ENCODE peak calls at places on chromosome 16, in four cellular contexts. M, X, Q and B are unnamed samples.

GRCh38 chr16:85798901-85799496 is 345 bp downstream of the EMC8 start:
- DNase-seq in X (peak), M (peak), Q (no peak), B (peak)

GRCh38 chr16:50310308-50311133 is 44.2 kb downstream of the ADCY7 start:
- DNase-seq in Q (no peak), M (no peak), X (no peak), B (peak)

GRCh38 chr16:77409311-77409710 is 25.5 kb downstream of the ADAMTS18 start:
- DNase-seq in Q (no peak), M (no peak), X (no peak), B (no peak)

GRCh38 chr16:9539346-9539745 is 447.9 kb downstream of the HAPSTR1 start:
- DNase-seq in M (no peak), X (no peak), Q (no peak), B (no peak)

GRCh38 chr16:4661661-4662060 is 31.7 kb upstream of the NUDT16L1 start:
- DNase-seq in M (no peak), X (no peak), Q (no peak), B (no peak)

GRCh38 chr16:87446479-87446878 is 46.3 kb downstream of the ZCCHC14 start:
- DNase-seq in X (no peak), M (no peak), Q (no peak), B (no peak)

GRCh38 chr16:58329147-58329546 is 34.3 kb upstream of the PRSS54 start:
- DNase-seq in Q (no peak), M (peak), X (no peak), B (no peak)

GRCh38 chr16:58379736-58380135 is 12.5 kb upstream of the GINS3 start:
- DNase-seq in M (no peak), X (no peak), Q (no peak), B (no peak)

GRCh38 chr16:2959206-2959605 is 4.9 kb upstream of the KREMEN2 start:
- DNase-seq in Q (no peak), M (no peak), X (no peak), B (no peak)

GRCh38 chr16:11473728-11474127 is 113.0 kb downstream of the LITAF start:
- DNase-seq in M (no peak), Q (no peak), X (no peak), B (no peak)

GRCh38 chr16:1070084-1070987 is 2.2 kb upstream of the SSTR5 start:
- DNase-seq in X (peak), M (no peak), Q (no peak), B (no peak)

GRCh38 chr16:77439106-77439505 is 4.3 kb upstream of the ADAMTS18 start:
- DNase-seq in X (no peak), Q (no peak), M (no peak), B (no peak)

GRCh38 chr16:2952679-2953078 is 11.4 kb upstream of the KREMEN2 start:
- DNase-seq in Q (no peak), M (no peak), X (no peak), B (no peak)

GRCh38 chr16:10121496-10121895 is 60.7 kb downstream of the GRIN2A start:
- DNase-seq in Q (no peak), X (no peak), M (peak), B (no peak)

GRCh38 chr16:72937916-72938315 is 110.0 kb downstream of the ZFHX3 start:
- DNase-seq in Q (no peak), X (no peak), M (no peak), B (no peak)

GRCh38 chr16:56734429-56734828 is 4.5 kb downstream of the NUP93 start:
- DNase-seq in Q (no peak), M (no peak), X (no peak), B (no peak)

GRCh38 chr16:4309833-4310266 is 6.0 kb upstream of the GLIS2 start:
- DNase-seq in Q (peak), M (peak), X (no peak), B (peak)

GRCh38 chr16:24700549-24701392 is 28.7 kb upstream of the TNRC6A start:
- DNase-seq in X (no peak), M (peak), Q (peak), B (no peak)
- TF ChIP-seq CTCF in X (no peak), M (peak), Q (peak), B (no peak)

GRCh38 chr16:29805232-29806095 is 865 bp upstream of the MAZ start:
- DNase-seq in M (peak), X (peak), Q (peak), B (peak)
- TF ChIP-seq CTCF in M (no peak), X (no peak), Q (no peak), B (no peak)

DNA sequence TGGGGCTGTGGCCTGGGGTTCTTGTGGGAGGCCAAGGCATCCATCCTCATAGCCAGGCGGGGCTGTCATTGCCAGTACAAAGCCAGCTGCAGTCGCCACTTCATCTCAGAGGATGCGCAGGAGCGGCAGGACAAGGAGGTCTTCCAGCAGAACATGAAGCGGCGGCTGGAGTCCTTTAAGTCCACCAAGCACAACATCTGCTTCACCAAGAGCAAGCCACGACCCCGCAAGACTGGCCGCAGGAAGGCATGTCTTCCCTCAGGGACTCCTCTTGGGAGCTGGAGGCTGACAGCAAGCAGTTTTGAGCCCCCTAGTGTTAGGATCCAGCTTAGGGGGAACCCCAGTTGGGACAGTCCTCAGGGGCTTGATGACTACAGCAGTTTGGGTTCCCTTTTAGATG is 15.1 kb upstream of the PLEKHG4 start:
- DNase-seq in Q (peak), X (no peak), M (no peak), B (no peak)
- TF ChIP-seq CTCF in Q (no peak), X (peak), M (peak), B (no peak)

GRCh38 chr16:53357208-53357586 is 77.1 kb upstream of the RBL2 start:
- DNase-seq in X (no peak), Q (no peak), M (no peak), B (no peak)

GRCh38 chr16:53355064-53355463 is 79.2 kb upstream of the RBL2 start:
- DNase-seq in X (no peak), M (no peak), Q (no peak), B (no peak)

GRCh38 chr16:53357955-53358354 is 76.3 kb upstream of the RBL2 start:
- DNase-seq in X (no peak), Q (no peak), M (no peak), B (no peak)

GRCh38 chr16:53358884-53359283 is 75.4 kb upstream of the RBL2 start:
- DNase-seq in Q (no peak), M (no peak), X (no peak), B (no peak)

GRCh38 chr16:53356478-53357207 is 77.6 kb upstream of the RBL2 start:
- DNase-seq in X (peak), Q (no peak), M (no peak), B (no peak)
- TF ChIP-seq CTCF in X (peak), Q (no peak), M (no peak), B (no peak)

GRCh38 chr16:55294947-55295346 is 29.1 kb upstream of the IRX6 start:
- DNase-seq in X (no peak), Q (peak), M (no peak), B (no peak)

GRCh38 chr16:55294129-55294528 is 29.9 kb upstream of the IRX6 start:
- DNase-seq in M (no peak), Q (no peak), X (no peak), B (no peak)

GRCh38 chr16:55301385-55302008 is 22.5 kb upstream of the IRX6 start:
- DNase-seq in M (no peak), X (no peak), Q (no peak), B (no peak)

GRCh38 chr16:55297062-55297909 is 26.7 kb upstream of the IRX6 start:
- DNase-seq in M (peak), X (no peak), Q (peak), B (no peak)

DNA sequence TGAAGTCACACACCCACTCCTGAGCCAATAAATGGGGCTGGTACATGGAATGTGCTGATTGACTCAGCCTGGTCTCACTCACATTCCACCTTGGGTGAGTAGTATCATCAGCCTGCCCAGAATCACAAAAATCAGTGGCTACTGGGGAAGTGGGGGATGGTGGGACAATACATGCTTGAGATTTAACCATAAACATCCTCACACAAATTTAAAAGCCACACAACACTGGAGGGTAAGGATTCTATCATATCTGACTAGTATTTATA is 26.2 kb upstream of the IRX6 start:
- DNase-seq in Q (no peak), M (no peak), X (no peak), B (no peak)
- TF ChIP-seq CTCF in Q (no peak), M (no peak), X (no peak), B (no peak)

DNA sequence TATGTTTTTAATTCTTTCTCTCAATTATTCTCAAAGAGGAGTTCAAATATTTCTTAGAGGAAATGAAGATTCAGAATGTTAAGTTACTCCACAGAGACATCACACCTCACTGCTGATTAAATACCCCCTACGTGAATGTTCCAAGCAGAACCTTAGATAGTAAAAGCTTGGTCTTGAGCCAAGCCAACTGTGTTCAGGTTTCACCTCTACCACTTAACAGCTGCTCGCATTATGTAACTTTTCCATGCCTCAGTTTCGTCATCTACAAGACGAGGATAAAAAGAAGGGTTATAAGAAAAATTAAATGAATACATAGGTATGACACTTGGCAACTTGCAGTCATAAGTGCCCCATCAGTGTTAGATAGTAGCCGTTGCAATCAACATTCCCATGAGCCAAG is 356.2 kb downstream of the RBFOX1 start:
- DNase-seq in M (no peak), X (no peak), Q (no peak), B (no peak)
- TF ChIP-seq CTCF in M (no peak), X (no peak), Q (no peak), B (no peak)

GRCh38 chr16:51813609-51814008 is 662.5 kb upstream of the SALL1 start:
- DNase-seq in M (no peak), X (peak), Q (no peak), B (no peak)
- TF ChIP-seq CTCF in M (peak), X (peak), Q (no peak), B (no peak)

GRCh38 chr16:54070944-54071343 is 215.6 kb downstream of the IRX3 start:
- DNase-seq in M (no peak), Q (no peak), X (no peak), B (no peak)

GRCh38 chr16:54069601-54070239 is 216.9 kb downstream of the IRX3 start:
- DNase-seq in Q (no peak), M (no peak), X (no peak), B (no peak)

GRCh38 chr16:54066451-54067056 is 220.0 kb downstream of the IRX3 start:
- DNase-seq in Q (no peak), M (no peak), X (no peak), B (no peak)

GRCh38 chr16:54067317-54068065 is 219.1 kb downstream of the IRX3 start:
- DNase-seq in X (no peak), Q (no peak), M (peak), B (no peak)

DNA sequence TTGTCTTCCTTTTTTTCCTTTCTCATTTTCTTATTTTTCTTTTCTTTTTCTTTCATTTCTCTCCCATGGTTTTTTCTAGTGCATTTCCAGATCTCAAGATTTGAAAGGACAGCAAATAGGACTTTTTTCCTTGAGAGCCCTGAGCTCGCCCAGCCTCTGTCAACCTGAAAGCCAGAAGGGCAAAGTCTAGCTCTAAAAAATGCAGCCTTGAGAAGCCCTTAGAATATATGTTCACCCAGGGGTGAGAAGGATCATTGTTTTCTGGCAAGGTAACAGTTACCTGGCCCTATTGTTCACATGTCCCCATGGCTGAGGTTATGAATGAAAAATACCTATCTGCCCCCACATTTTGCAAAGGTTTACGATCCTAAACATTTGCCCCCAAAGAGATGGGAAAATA is 218.4 kb downstream of the IRX3 start:
- DNase-seq in M (no peak), X (no peak), Q (no peak), B (no peak)
- TF ChIP-seq CTCF in M (no peak), X (no peak), Q (no peak), B (no peak)

GRCh38 chr16:27427538-27427937 is 25.6 kb downstream of the IL21R start:
- DNase-seq in M (no peak), Q (no peak), X (no peak), B (no peak)

GRCh38 chr16:27428035-27428785 is 26.2 kb downstream of the IL21R start:
- DNase-seq in Q (no peak), M (no peak), X (no peak), B (peak)

GRCh38 chr16:27425961-27426360 is 24.0 kb downstream of the IL21R start:
- DNase-seq in M (no peak), X (no peak), Q (no peak), B (no peak)

GRCh38 chr16:27424772-27425498 is 23.0 kb downstream of the IL21R start:
- DNase-seq in X (no peak), M (no peak), Q (no peak), B (peak)

DNA sequence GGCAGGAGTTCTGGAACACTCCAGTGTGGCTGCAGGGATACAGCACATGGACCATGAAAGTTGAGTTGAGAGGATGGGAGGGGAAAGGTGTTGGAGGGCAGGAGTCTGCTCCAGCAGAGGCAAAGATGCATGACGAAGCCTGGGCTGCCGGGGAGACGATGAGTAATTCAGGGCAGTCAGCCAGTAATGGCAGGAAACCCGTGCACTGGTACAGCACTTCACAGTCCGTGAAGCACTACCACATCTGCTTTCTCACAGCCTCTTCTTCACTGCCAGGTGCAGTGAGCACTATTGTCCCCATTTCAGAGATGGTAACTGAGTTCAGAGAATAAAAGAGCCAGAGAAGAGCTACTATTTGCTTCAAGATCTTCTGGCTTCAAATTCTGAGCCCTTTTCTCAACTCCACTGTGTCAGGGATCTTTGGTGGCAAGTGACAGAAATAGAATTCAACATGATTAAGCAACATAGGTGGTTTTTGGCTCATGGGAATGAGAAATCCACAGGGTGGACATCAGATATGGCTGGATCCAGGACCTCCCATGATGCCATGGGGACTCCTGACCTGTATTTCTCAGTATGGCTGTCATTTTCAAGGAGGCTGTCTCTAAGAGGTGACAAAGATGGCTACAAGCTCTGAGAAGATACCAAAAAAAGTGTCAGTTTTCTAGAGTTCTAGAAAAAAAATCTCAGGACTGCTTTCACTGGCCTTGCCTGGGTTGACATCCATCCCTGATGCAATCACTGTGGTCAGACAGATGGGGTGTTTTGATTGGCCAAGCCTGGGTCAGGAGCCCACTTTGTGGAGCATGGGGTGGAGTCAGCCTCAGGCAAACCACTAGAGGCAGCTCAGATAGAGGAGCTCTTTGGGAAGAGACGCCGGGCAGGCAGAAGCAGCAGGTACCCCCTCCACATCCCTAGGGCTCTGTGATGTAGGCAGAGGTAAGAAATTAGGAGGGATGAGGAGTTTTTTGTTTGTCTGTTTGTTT is 24.7 kb downstream of the IL21R start:
- DNase-seq in Q (no peak), X (no peak), M (peak), B (peak)
- TF ChIP-seq CTCF in Q (no peak), X (no peak), M (no peak), B (no peak)